ENCODE peak calls at places on chromosomes 7 and 10, in ten cellular contexts. One of them, this sample, is unnamed.

GRCh38 chr10:88870101-88870500 is 9.9 kb upstream of the STAMBPL1 start:
- DNase-seq in central memory CD4-positive, alpha-beta T cell: no peak
- DNase-seq in left cardiac atrium: no peak
- DNase-seq in GM06990: no peak
- DNase-seq in astrocyte of the spinal cord: no peak
- DNase-seq in fibroblast of the conjunctiva: no peak
- DNase-seq in lung: no peak
- DNase-seq in dorsolateral prefrontal cortex: no peak
- DNase-seq in cardiac muscle cell: no peak
- DNase-seq in activated effector memory CD4-positive, alpha-beta T cell treated with Interleukin-2 at 50 U/mL for 16 hours: no peak
- DNase-seq in this sample: no peak

GRCh38 chr7:16587785-16588184 is 57.8 kb downstream of the ANKMY2 start:
- DNase-seq in left cardiac atrium: no peak
- DNase-seq in dorsolateral prefrontal cortex: no peak
- DNase-seq in astrocyte of the spinal cord: no peak
- DNase-seq in fibroblast of the conjunctiva: no peak
- DNase-seq in cardiac muscle cell: peak
- DNase-seq in lung: peak
- DNase-seq in activated effector memory CD4-positive, alpha-beta T cell treated with Interleukin-2 at 50 U/mL for 16 hours: no peak
- DNase-seq in GM06990: no peak
- DNase-seq in central memory CD4-positive, alpha-beta T cell: no peak
- DNase-seq in this sample: no peak

GRCh38 chr10:61283066-61283465 is 170.1 kb downstream of the TMEM26 start:
- DNase-seq in cardiac muscle cell: no peak
- DNase-seq in fibroblast of the conjunctiva: no peak
- DNase-seq in activated effector memory CD4-positive, alpha-beta T cell treated with Interleukin-2 at 50 U/mL for 16 hours: no peak
- DNase-seq in left cardiac atrium: no peak
- DNase-seq in lung: no peak
- DNase-seq in astrocyte of the spinal cord: no peak
- DNase-seq in central memory CD4-positive, alpha-beta T cell: no peak
- DNase-seq in dorsolateral prefrontal cortex: no peak
- DNase-seq in GM06990: no peak
- DNase-seq in this sample: no peak

GRCh38 chr7:105098863-105099515 is 85.0 kb downstream of the KMT2E start:
- DNase-seq in fibroblast of the conjunctiva: no peak
- DNase-seq in cardiac muscle cell: no peak
- DNase-seq in activated effector memory CD4-positive, alpha-beta T cell treated with Interleukin-2 at 50 U/mL for 16 hours: no peak
- DNase-seq in lung: no peak
- DNase-seq in astrocyte of the spinal cord: peak
- DNase-seq in central memory CD4-positive, alpha-beta T cell: no peak
- DNase-seq in GM06990: peak
- DNase-seq in left cardiac atrium: no peak
- DNase-seq in dorsolateral prefrontal cortex: no peak
- DNase-seq in this sample: no peak

GRCh38 chr7:108114117-108114841 is 15.9 kb downstream of the LAMB4 start:
- DNase-seq in central memory CD4-positive, alpha-beta T cell: no peak
- DNase-seq in fibroblast of the conjunctiva: no peak
- DNase-seq in GM06990: no peak
- DNase-seq in cardiac muscle cell: peak
- DNase-seq in left cardiac atrium: no peak
- DNase-seq in activated effector memory CD4-positive, alpha-beta T cell treated with Interleukin-2 at 50 U/mL for 16 hours: no peak
- DNase-seq in dorsolateral prefrontal cortex: no peak
- DNase-seq in astrocyte of the spinal cord: no peak
- DNase-seq in lung: no peak
- DNase-seq in this sample: no peak

GRCh38 chr10:132988988-132989387 is 46.6 kb upstream of the CFAP46 start:
- DNase-seq in activated effector memory CD4-positive, alpha-beta T cell treated with Interleukin-2 at 50 U/mL for 16 hours: no peak
- DNase-seq in cardiac muscle cell: no peak
- DNase-seq in fibroblast of the conjunctiva: no peak
- DNase-seq in GM06990: no peak
- DNase-seq in astrocyte of the spinal cord: no peak
- DNase-seq in left cardiac atrium: no peak
- DNase-seq in central memory CD4-positive, alpha-beta T cell: no peak
- DNase-seq in lung: no peak
- DNase-seq in dorsolateral prefrontal cortex: no peak
- DNase-seq in this sample: no peak

GRCh38 chr10:103202319-103202718 is 9.2 kb upstream of the NT5C2 start:
- DNase-seq in lung: no peak
- DNase-seq in left cardiac atrium: no peak
- DNase-seq in cardiac muscle cell: no peak
- DNase-seq in dorsolateral prefrontal cortex: no peak
- DNase-seq in GM06990: no peak
- DNase-seq in activated effector memory CD4-positive, alpha-beta T cell treated with Interleukin-2 at 50 U/mL for 16 hours: no peak
- DNase-seq in astrocyte of the spinal cord: no peak
- DNase-seq in central memory CD4-positive, alpha-beta T cell: no peak
- DNase-seq in fibroblast of the conjunctiva: no peak
- DNase-seq in this sample: no peak

GRCh38 chr7:133742709-133743538 is 384.2 kb upstream of the LRGUK start:
- DNase-seq in astrocyte of the spinal cord: peak
- DNase-seq in cardiac muscle cell: no peak
- DNase-seq in GM06990: no peak
- DNase-seq in activated effector memory CD4-positive, alpha-beta T cell treated with Interleukin-2 at 50 U/mL for 16 hours: no peak
- DNase-seq in dorsolateral prefrontal cortex: no peak
- DNase-seq in fibroblast of the conjunctiva: peak
- DNase-seq in lung: no peak
- DNase-seq in left cardiac atrium: no peak
- DNase-seq in central memory CD4-positive, alpha-beta T cell: no peak
- DNase-seq in this sample: no peak

GRCh38 chr7:111987115-111987826 is 218.9 kb downstream of the DOCK4 start:
- DNase-seq in activated effector memory CD4-positive, alpha-beta T cell treated with Interleukin-2 at 50 U/mL for 16 hours: no peak
- DNase-seq in central memory CD4-positive, alpha-beta T cell: no peak
- DNase-seq in fibroblast of the conjunctiva: peak
- DNase-seq in astrocyte of the spinal cord: peak
- DNase-seq in left cardiac atrium: no peak
- DNase-seq in lung: no peak
- DNase-seq in GM06990: no peak
- DNase-seq in cardiac muscle cell: no peak
- DNase-seq in dorsolateral prefrontal cortex: no peak
- DNase-seq in this sample: no peak

GRCh38 chr7:98399462-98399861 is 1.4 kb downstream of the BAIAP2L1 start:
- DNase-seq in lung: no peak
- DNase-seq in cardiac muscle cell: no peak
- DNase-seq in fibroblast of the conjunctiva: no peak
- DNase-seq in left cardiac atrium: no peak
- DNase-seq in activated effector memory CD4-positive, alpha-beta T cell treated with Interleukin-2 at 50 U/mL for 16 hours: no peak
- DNase-seq in central memory CD4-positive, alpha-beta T cell: no peak
- DNase-seq in GM06990: no peak
- DNase-seq in astrocyte of the spinal cord: peak
- DNase-seq in dorsolateral prefrontal cortex: no peak
- DNase-seq in this sample: no peak

GRCh38 chr7:26307226-26307625 is 15.6 kb downstream of the SNX10 start:
- DNase-seq in lung: peak
- DNase-seq in cardiac muscle cell: no peak
- DNase-seq in left cardiac atrium: peak
- DNase-seq in central memory CD4-positive, alpha-beta T cell: no peak
- DNase-seq in fibroblast of the conjunctiva: no peak
- DNase-seq in dorsolateral prefrontal cortex: no peak
- DNase-seq in GM06990: no peak
- DNase-seq in activated effector memory CD4-positive, alpha-beta T cell treated with Interleukin-2 at 50 U/mL for 16 hours: no peak
- DNase-seq in astrocyte of the spinal cord: no peak
- DNase-seq in this sample: no peak

GRCh38 chr7:40880581-40880980 is 745.8 kb downstream of the SUGCT start:
- DNase-seq in activated effector memory CD4-positive, alpha-beta T cell treated with Interleukin-2 at 50 U/mL for 16 hours: no peak
- DNase-seq in astrocyte of the spinal cord: peak
- DNase-seq in fibroblast of the conjunctiva: no peak
- DNase-seq in left cardiac atrium: no peak
- DNase-seq in cardiac muscle cell: no peak
- DNase-seq in central memory CD4-positive, alpha-beta T cell: no peak
- DNase-seq in GM06990: no peak
- DNase-seq in lung: no peak
- DNase-seq in dorsolateral prefrontal cortex: no peak
- DNase-seq in this sample: no peak